ENCODE peak calls at places on chromosomes 1 and 21, in seven cellular contexts. I is HCT116, R is A549, N is GM23338, T is SK-N-SH, H is GM12878, F is HL-60. M is an unnamed sample.

GRCh38 chr21:17813353-17813752 is 5.8 kb downstream of the C21orf91 start:
- DNase-seq in I (no peak), R (no peak), N (no peak), T (no peak), H (no peak), F (no peak), M (no peak)

GRCh38 chr1:31784356-31785019 is 20.3 kb upstream of the ADGRB2 start:
- DNase-seq in I (no peak), R (no peak), N (no peak), T (peak), H (no peak), F (no peak), M (no peak)

GRCh38 chr1:169624887-169625286 is 5.0 kb downstream of the SELP start:
- DNase-seq in I (no peak), R (no peak), N (no peak), T (no peak), H (no peak), F (no peak), M (no peak)

GRCh38 chr21:14452842-14453241 is 69.9 kb upstream of the HSPA13 start:
- DNase-seq in I (no peak), R (no peak), N (no peak), T (no peak), H (peak), F (no peak), M (no peak)

GRCh38 chr1:231106347-231106746 is 55.5 kb upstream of the TRIM67 start:
- DNase-seq in I (no peak), R (no peak), N (no peak), T (no peak), H (no peak), F (no peak), M (no peak)

GRCh38 chr1:4170953-4171352 is 270.9 kb upstream of the C1orf174 start:
- DNase-seq in I (no peak), R (no peak), N (no peak), T (no peak), H (no peak), F (no peak), M (no peak)

GRCh38 chr1:197559655-197560054 is 215.6 kb downstream of the DENND1B start:
- DNase-seq in I (no peak), R (no peak), N (no peak), T (no peak), H (no peak), F (no peak), M (no peak)

GRCh38 chr1:54485417-54485816 is 62.6 kb upstream of the ACOT11 start:
- DNase-seq in I (no peak), R (no peak), N (no peak), T (no peak), H (no peak), F (peak), M (no peak)

GRCh38 chr1:3504823-3505155 is 50.3 kb downstream of the ARHGEF16 start:
- DNase-seq in I (no peak), R (no peak), N (no peak), T (no peak), H (no peak), F (no peak), M (no peak)

GRCh38 chr1:6070450-6070974 is 24.8 kb downstream of the KCNAB2 start:
- DNase-seq in I (no peak), R (no peak), N (no peak), T (no peak), H (no peak), F (no peak), M (no peak)

GRCh38 chr1:100606438-100606837 is 68.5 kb downstream of the GPR88 start:
- DNase-seq in I (peak), R (no peak), N (peak), T (peak), H (no peak), F (no peak), M (no peak)

GRCh38 chr1:213131851-213132655 is 81.0 kb downstream of the RPS6KC1 start:
- DNase-seq in I (no peak), R (no peak), N (no peak), T (no peak), H (no peak), F (no peak), M (no peak)

GRCh38 chr1:67274623-67275325 is 32.9 kb upstream of the IL12RB2 start:
- DNase-seq in I (no peak), R (no peak), N (no peak), T (no peak), H (no peak), F (no peak), M (no peak)

GRCh38 chr1:33893147-33893830 is 29.4 kb downstream of the HMGB4 start:
- DNase-seq in I (no peak), R (no peak), N (no peak), T (no peak), H (no peak), F (no peak), M (no peak)

GRCh38 chr1:37739222-37739621 is 25.7 kb downstream of the EPHA10 start:
- DNase-seq in I (peak), R (no peak), N (no peak), T (no peak), H (no peak), F (no peak), M (peak)
- TF ChIP-seq REST in I (no peak), R (no peak), N (no peak), T (no peak), H (no peak), F (no peak), M (no peak)

GRCh38 chr1:46315669-46316403 is 12.3 kb downstream of the UQCRH start:
- DNase-seq in I (no peak), R (no peak), N (no peak), T (no peak), H (no peak), F (no peak), M (no peak)
- TF ChIP-seq REST in I (no peak), R (no peak), N (no peak), T (no peak), H (no peak), F (no peak), M (no peak)

GRCh38 chr1:109770331-109771095 is 6.8 kb upstream of the EPS8L3 start:
- DNase-seq in I (no peak), R (no peak), N (no peak), T (no peak), H (no peak), F (no peak), M (no peak)
- TF ChIP-seq REST in I (no peak), R (no peak), N (no peak), T (no peak), H (no peak), F (no peak), M (no peak)

DNA sequence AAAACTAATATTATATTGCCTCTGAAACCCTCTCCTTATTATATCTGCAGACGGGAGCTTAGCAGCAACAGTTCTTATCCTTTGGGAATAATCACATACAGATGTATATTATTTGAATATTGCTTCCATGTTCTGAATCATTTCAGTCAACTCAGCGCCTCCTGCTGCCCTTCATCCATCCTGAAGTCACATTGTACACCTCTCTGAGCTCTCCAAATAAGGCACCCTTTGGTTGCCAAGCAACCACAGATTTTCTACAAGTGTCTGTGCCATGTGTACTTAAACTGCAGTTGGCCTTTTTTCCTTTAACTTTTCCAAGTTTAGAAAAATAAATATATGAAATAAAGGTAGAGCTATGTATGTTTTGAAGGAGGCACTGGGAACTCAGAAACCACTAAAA is 384.2 kb downstream of the LRRIQ3 start:
- DNase-seq in I (no peak), R (no peak), N (no peak), T (no peak), H (no peak), F (no peak), M (no peak)
- TF ChIP-seq REST in I (no peak), R (no peak), N (no peak), T (no peak), H (no peak), F (no peak), M (no peak)